ENCODE peak calls at places on chromosome 4, in nine cellular contexts. One of them, this sample, is unnamed.

GRCh38 chr4:139738846-139739613 is 73.4 kb downstream of the MGST2 start:
- DNase-seq in tibial artery: no peak
- DNase-seq in RWPE2: no peak
- DNase-seq in WTC11: no peak
- DNase-seq in GM10248: no peak
- DNase-seq in sigmoid colon: no peak
- DNase-seq in Calu3: no peak
- DNase-seq in AG04450: no peak
- DNase-seq in OCI-LY7: no peak
- DNase-seq in this sample: no peak

GRCh38 chr4:140856692-140857091 is 100.5 kb upstream of the TBC1D9 start:
- DNase-seq in tibial artery: no peak
- DNase-seq in RWPE2: peak; percentile 72
- DNase-seq in WTC11: no peak
- DNase-seq in GM10248: no peak
- DNase-seq in sigmoid colon: peak; percentile 64
- DNase-seq in Calu3: peak; percentile 39
- DNase-seq in AG04450: no peak
- DNase-seq in OCI-LY7: no peak
- DNase-seq in this sample: no peak

GRCh38 chr4:130071746-130072145 is 975.8 kb downstream of the C4orf33 start:
- DNase-seq in tibial artery: no peak
- DNase-seq in RWPE2: no peak
- DNase-seq in WTC11: no peak
- DNase-seq in GM10248: no peak
- DNase-seq in sigmoid colon: no peak
- DNase-seq in Calu3: no peak
- DNase-seq in AG04450: no peak
- DNase-seq in OCI-LY7: no peak
- DNase-seq in this sample: peak; percentile 16

GRCh38 chr4:153468587-153468986 is 2.4 kb downstream of the TMEM131L start:
- DNase-seq in tibial artery: no peak
- DNase-seq in RWPE2: no peak
- DNase-seq in WTC11: no peak
- DNase-seq in GM10248: no peak
- DNase-seq in sigmoid colon: no peak
- DNase-seq in Calu3: no peak
- DNase-seq in AG04450: no peak
- DNase-seq in OCI-LY7: peak; percentile 94
- DNase-seq in this sample: no peak

GRCh38 chr4:5114911-5115310 is 63.6 kb downstream of the STK32B start:
- DNase-seq in tibial artery: no peak
- DNase-seq in RWPE2: no peak
- DNase-seq in WTC11: no peak
- DNase-seq in GM10248: no peak
- DNase-seq in sigmoid colon: no peak
- DNase-seq in Calu3: no peak
- DNase-seq in AG04450: no peak
- DNase-seq in OCI-LY7: no peak
- DNase-seq in this sample: no peak

GRCh38 chr4:126221717-126222116 is 907.0 kb downstream of the FAT4 start:
- DNase-seq in tibial artery: no peak
- DNase-seq in RWPE2: no peak
- DNase-seq in WTC11: no peak
- DNase-seq in GM10248: no peak
- DNase-seq in sigmoid colon: no peak
- DNase-seq in Calu3: no peak
- DNase-seq in AG04450: no peak
- DNase-seq in OCI-LY7: no peak
- DNase-seq in this sample: no peak

GRCh38 chr4:184328022-184328736 is 110.5 kb upstream of the ENPP6 start:
- DNase-seq in tibial artery: no peak
- DNase-seq in RWPE2: peak; percentile 76
- DNase-seq in WTC11: no peak
- DNase-seq in GM10248: peak; percentile 72
- DNase-seq in sigmoid colon: no peak
- DNase-seq in Calu3: no peak
- DNase-seq in AG04450: no peak
- DNase-seq in OCI-LY7: peak; percentile 95
- DNase-seq in this sample: no peak

GRCh38 chr4:124869978-124870495 is 157.5 kb upstream of the ANKRD50 start:
- DNase-seq in tibial artery: no peak
- DNase-seq in RWPE2: no peak
- DNase-seq in WTC11: no peak
- DNase-seq in GM10248: no peak
- DNase-seq in sigmoid colon: no peak
- DNase-seq in Calu3: no peak
- DNase-seq in AG04450: no peak
- DNase-seq in OCI-LY7: no peak
- DNase-seq in this sample: no peak

GRCh38 chr4:100721077-100721476 is 203.3 kb upstream of the EMCN start:
- DNase-seq in tibial artery: no peak
- DNase-seq in RWPE2: no peak
- DNase-seq in WTC11: no peak
- DNase-seq in GM10248: no peak
- DNase-seq in sigmoid colon: no peak
- DNase-seq in Calu3: no peak
- DNase-seq in AG04450: no peak
- DNase-seq in OCI-LY7: no peak
- DNase-seq in this sample: no peak

GRCh38 chr4:16264798-16265197 is 38.5 kb upstream of the TAPT1 start:
- DNase-seq in tibial artery: no peak
- DNase-seq in RWPE2: no peak
- DNase-seq in WTC11: no peak
- DNase-seq in GM10248: peak; percentile 42
- DNase-seq in sigmoid colon: no peak
- DNase-seq in Calu3: no peak
- DNase-seq in AG04450: no peak
- DNase-seq in OCI-LY7: peak; percentile 76
- DNase-seq in this sample: peak; percentile 54

GRCh38 chr4:148053298-148054003 is 321.6 kb downstream of the ARHGAP10 start:
- DNase-seq in tibial artery: no peak
- DNase-seq in RWPE2: no peak
- DNase-seq in WTC11: no peak
- DNase-seq in GM10248: no peak
- DNase-seq in sigmoid colon: no peak
- DNase-seq in Calu3: no peak
- DNase-seq in AG04450: no peak
- DNase-seq in OCI-LY7: peak; percentile 52
- DNase-seq in this sample: no peak

GRCh38 chr4:113809313-113809712 is 47.8 kb upstream of the CAMK2D start:
- DNase-seq in tibial artery: peak; percentile 61
- DNase-seq in RWPE2: no peak
- DNase-seq in WTC11: no peak
- DNase-seq in GM10248: no peak
- DNase-seq in sigmoid colon: peak; percentile 76
- DNase-seq in Calu3: no peak
- DNase-seq in AG04450: no peak
- DNase-seq in OCI-LY7: no peak
- DNase-seq in this sample: no peak

GRCh38 chr4:145183581-145183980 is 3.2 kb upstream of the OTUD4 start:
- DNase-seq in tibial artery: no peak
- DNase-seq in RWPE2: no peak
- DNase-seq in WTC11: no peak
- DNase-seq in GM10248: no peak
- DNase-seq in sigmoid colon: no peak
- DNase-seq in Calu3: no peak
- DNase-seq in AG04450: no peak
- DNase-seq in OCI-LY7: no peak
- DNase-seq in this sample: no peak

GRCh38 chr4:46032061-46032460 is 91.8 kb downstream of the GABRG1 start:
- DNase-seq in tibial artery: no peak
- DNase-seq in RWPE2: no peak
- DNase-seq in WTC11: no peak
- DNase-seq in GM10248: no peak
- DNase-seq in sigmoid colon: no peak
- DNase-seq in Calu3: no peak
- DNase-seq in AG04450: no peak
- DNase-seq in OCI-LY7: no peak
- DNase-seq in this sample: no peak

GRCh38 chr4:3168029-3168428 is 80.9 kb upstream of the MSANTD1 start:
- DNase-seq in tibial artery: no peak
- DNase-seq in RWPE2: no peak
- DNase-seq in WTC11: no peak
- DNase-seq in GM10248: no peak
- DNase-seq in sigmoid colon: no peak
- DNase-seq in Calu3: no peak
- DNase-seq in AG04450: peak; percentile 13
- DNase-seq in OCI-LY7: peak; percentile 4
- DNase-seq in this sample: peak; percentile 30

GRCh38 chr4:23162275-23162674 is 469.5 kb downstream of the GBA3 start:
- DNase-seq in tibial artery: no peak
- DNase-seq in RWPE2: no peak
- DNase-seq in WTC11: no peak
- DNase-seq in GM10248: no peak
- DNase-seq in sigmoid colon: no peak
- DNase-seq in Calu3: no peak
- DNase-seq in AG04450: no peak
- DNase-seq in OCI-LY7: no peak
- DNase-seq in this sample: no peak

GRCh38 chr4:48027653-48028052 is 11.1 kb downstream of the NIPAL1 start:
- DNase-seq in tibial artery: no peak
- DNase-seq in RWPE2: no peak
- DNase-seq in WTC11: no peak
- DNase-seq in GM10248: peak; percentile 47
- DNase-seq in sigmoid colon: no peak
- DNase-seq in Calu3: no peak
- DNase-seq in AG04450: no peak
- DNase-seq in OCI-LY7: no peak
- DNase-seq in this sample: no peak

GRCh38 chr4:56550642-56551041 is 45.1 kb downstream of the ARL9 start:
- DNase-seq in tibial artery: no peak
- DNase-seq in RWPE2: no peak
- DNase-seq in WTC11: no peak
- DNase-seq in GM10248: no peak
- DNase-seq in sigmoid colon: no peak
- DNase-seq in Calu3: no peak
- DNase-seq in AG04450: no peak
- DNase-seq in OCI-LY7: no peak
- DNase-seq in this sample: no peak

DNA sequence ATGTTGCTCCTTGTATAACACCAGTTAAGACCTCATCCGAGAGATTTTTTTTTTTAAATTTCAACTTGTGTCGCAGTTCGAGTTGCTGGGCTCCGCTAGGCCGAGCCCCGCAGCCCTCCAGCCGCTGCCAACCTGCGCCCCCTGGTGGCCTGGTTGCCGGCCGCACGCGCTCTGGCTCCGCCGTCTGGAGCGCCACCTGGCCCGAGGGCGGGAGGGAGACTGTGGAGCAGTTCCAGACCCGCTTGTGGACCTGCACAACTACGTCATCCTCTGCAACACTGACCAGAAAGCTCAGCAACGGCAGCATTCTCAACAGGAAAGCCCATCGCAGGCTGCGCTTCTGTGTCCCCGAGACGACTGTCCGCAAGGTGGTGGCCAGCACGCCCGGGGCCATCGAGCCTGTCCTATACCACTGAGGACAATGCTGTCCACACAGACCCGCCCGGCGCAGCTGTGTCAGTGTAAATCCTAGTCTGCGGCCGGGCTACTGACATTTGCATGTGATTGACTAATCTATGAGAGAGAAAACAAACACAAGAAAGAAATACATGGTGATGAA is 39.1 kb downstream of the ARL9 start:
- DNase-seq in tibial artery: peak; percentile 65
- DNase-seq in RWPE2: peak; percentile 75
- DNase-seq in WTC11: peak; percentile 90
- DNase-seq in GM10248: peak; percentile 86
- DNase-seq in sigmoid colon: peak; percentile 93
- DNase-seq in Calu3: peak; percentile 92
- DNase-seq in AG04450: peak; percentile 63
- DNase-seq in OCI-LY7: peak; percentile 68
- DNase-seq in this sample: peak; percentile 54
- TF ChIP-seq CTCF in tibial artery: peak; percentile 86
- TF ChIP-seq CTCF in RWPE2: peak; percentile 99
- TF ChIP-seq CTCF in WTC11: peak; percentile 91
- TF ChIP-seq CTCF in GM10248: peak; percentile 100
- TF ChIP-seq CTCF in sigmoid colon: peak; percentile 92
- TF ChIP-seq CTCF in Calu3: peak; percentile 88
- TF ChIP-seq CTCF in AG04450: peak; percentile 96
- TF ChIP-seq CTCF in OCI-LY7: peak; percentile 95
- TF ChIP-seq CTCF in this sample: peak; percentile 99

DNA sequence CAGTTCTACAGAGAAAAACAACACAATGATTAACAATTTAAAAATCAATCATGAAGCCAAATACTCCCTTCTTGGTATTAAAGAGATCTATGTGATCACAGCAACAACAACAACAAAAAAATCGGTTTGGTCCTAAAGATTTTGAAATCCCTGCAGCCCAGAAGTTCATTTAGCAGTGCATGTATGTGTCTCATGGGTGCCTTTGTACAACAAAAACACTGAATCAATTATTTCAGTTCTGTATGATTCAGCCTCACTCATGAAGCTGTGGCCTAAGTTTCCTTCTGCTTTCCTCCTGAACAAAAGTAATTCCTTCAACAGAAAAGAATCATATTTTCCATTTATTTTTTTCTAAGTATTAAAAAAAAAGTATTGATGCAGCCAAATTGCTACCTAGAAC is 393.4 kb upstream of the NDST3 start:
- DNase-seq in tibial artery: no peak
- DNase-seq in RWPE2: no peak
- DNase-seq in WTC11: no peak
- DNase-seq in GM10248: no peak
- DNase-seq in sigmoid colon: no peak
- DNase-seq in Calu3: no peak
- DNase-seq in AG04450: no peak
- DNase-seq in OCI-LY7: no peak
- DNase-seq in this sample: no peak
- TF ChIP-seq CTCF in tibial artery: no peak
- TF ChIP-seq CTCF in RWPE2: no peak
- TF ChIP-seq CTCF in WTC11: no peak
- TF ChIP-seq CTCF in GM10248: no peak
- TF ChIP-seq CTCF in sigmoid colon: no peak
- TF ChIP-seq CTCF in Calu3: no peak
- TF ChIP-seq CTCF in AG04450: no peak
- TF ChIP-seq CTCF in OCI-LY7: no peak
- TF ChIP-seq CTCF in this sample: no peak

DNA sequence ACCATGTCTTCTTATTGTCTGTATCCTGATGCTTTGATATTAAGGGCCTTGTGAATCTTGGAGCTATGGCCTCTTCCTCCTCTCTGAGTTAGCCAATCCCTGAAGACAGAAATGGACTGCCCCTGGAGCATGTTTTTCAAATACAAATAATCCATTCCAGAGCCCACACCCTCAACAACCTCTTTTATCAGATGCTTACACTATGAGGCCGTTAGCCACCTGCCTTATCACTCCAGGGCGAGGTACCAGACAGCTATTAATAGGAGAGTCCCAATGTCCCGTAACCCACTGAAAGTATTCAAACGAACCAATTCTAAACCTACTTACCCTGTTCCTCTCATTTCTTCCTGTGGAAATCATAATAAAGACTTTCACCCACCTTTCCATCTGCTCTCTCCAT is 165.0 kb downstream of the ARHGAP24 start:
- DNase-seq in tibial artery: no peak
- DNase-seq in RWPE2: no peak
- DNase-seq in WTC11: no peak
- DNase-seq in GM10248: no peak
- DNase-seq in sigmoid colon: no peak
- DNase-seq in Calu3: no peak
- DNase-seq in AG04450: no peak
- DNase-seq in OCI-LY7: no peak
- DNase-seq in this sample: no peak
- TF ChIP-seq CTCF in tibial artery: no peak
- TF ChIP-seq CTCF in RWPE2: no peak
- TF ChIP-seq CTCF in WTC11: no peak
- TF ChIP-seq CTCF in GM10248: no peak
- TF ChIP-seq CTCF in sigmoid colon: no peak
- TF ChIP-seq CTCF in Calu3: no peak
- TF ChIP-seq CTCF in AG04450: no peak
- TF ChIP-seq CTCF in OCI-LY7: no peak
- TF ChIP-seq CTCF in this sample: no peak

GRCh38 chr4:17332483-17332882 is 179.4 kb downstream of the QDPR start:
- DNase-seq in tibial artery: no peak
- DNase-seq in RWPE2: no peak
- DNase-seq in WTC11: no peak
- DNase-seq in GM10248: no peak
- DNase-seq in sigmoid colon: no peak
- DNase-seq in Calu3: no peak
- DNase-seq in AG04450: no peak
- DNase-seq in OCI-LY7: no peak
- DNase-seq in this sample: no peak
- TF ChIP-seq CTCF in tibial artery: no peak
- TF ChIP-seq CTCF in RWPE2: no peak
- TF ChIP-seq CTCF in WTC11: no peak
- TF ChIP-seq CTCF in GM10248: no peak
- TF ChIP-seq CTCF in sigmoid colon: no peak
- TF ChIP-seq CTCF in Calu3: no peak
- TF ChIP-seq CTCF in AG04450: peak; percentile 17
- TF ChIP-seq CTCF in OCI-LY7: peak; percentile 41
- TF ChIP-seq CTCF in this sample: peak; percentile 19